ENCODE peak calls at places on chromosomes 11 and 22, in four cellular contexts. P, B, I and G are unnamed samples.

GRCh38 chr22:24106385-24107381 is 74.6 kb upstream of the SUSD2 start:
- DNase-seq in P (no peak), I (peak), B (no peak), G (peak)

GRCh38 chr11:17673951-17674350 is 45.4 kb upstream of the MYOD1 start:
- DNase-seq in B (no peak), I (no peak), P (no peak), G (no peak)

GRCh38 chr11:7671347-7671746 is 2.0 kb downstream of the CYB5R2 start:
- DNase-seq in B (no peak), P (no peak), I (no peak), G (no peak)

GRCh38 chr22:25346859-25347751 is 127.7 kb downstream of the CRYBB2 start:
- DNase-seq in I (no peak), B (no peak), P (no peak), G (no peak)

GRCh38 chr11:71542856-71543743 is 5.1 kb upstream of the KRTAP5-9 start:
- DNase-seq in I (no peak), B (no peak), P (no peak), G (no peak)

GRCh38 chr11:77634724-77635123 is 2.9 kb downstream of the CLNS1A start:
- DNase-seq in P (no peak), B (no peak), I (no peak), G (no peak)

GRCh38 chr22:36977401-36977861 is 41.8 kb downstream of the TST start:
- DNase-seq in B (no peak), I (peak), P (peak), G (peak)

GRCh38 chr11:17873571-17873970 is 139.0 kb downstream of the KCNC1 start:
- DNase-seq in P (peak), B (no peak), I (no peak), G (no peak)

GRCh38 chr11:113528982-113529381 is 53.8 kb upstream of the DRD2 start:
- DNase-seq in P (no peak), B (no peak), I (no peak), G (no peak)

GRCh38 chr22:50313021-50313420 is 5.6 kb upstream of the PLXNB2 start:
- DNase-seq in B (no peak), P (no peak), I (no peak), G (no peak)

GRCh38 chr22:21643533-21644357 is 1.6 kb downstream of the SDF2L1 start:
- DNase-seq in P (no peak), B (no peak), I (no peak), G (no peak)

GRCh38 chr11:21711341-21711740 is 481.5 kb upstream of the ANO5 start:
- DNase-seq in B (no peak), P (no peak), I (no peak), G (no peak)

GRCh38 chr22:26610072-26610958 is 7.5 kb downstream of the CRYBB1 start:
- DNase-seq in I (no peak), P (peak), B (no peak), G (no peak)

GRCh38 chr22:33640900-33641299 is 279.4 kb downstream of the LARGE1 start:
- DNase-seq in B (no peak), I (no peak), P (no peak), G (no peak)

GRCh38 chr22:45927059-45927458 is 49.9 kb downstream of the WNT7B start:
- DNase-seq in I (no peak), P (no peak), B (no peak), G (no peak)

GRCh38 chr11:106986261-106986660 is 32.0 kb downstream of the GUCY1A2 start:
- DNase-seq in I (no peak), P (no peak), B (no peak), G (no peak)